ENCODE peak calls at places on chromosomes 11 and 22, in nine cellular contexts. G is kidney epithelial cell; Y is KG1; C is activated T-cell treated with anti-CD3 and anti-CD28 coated beads, Interleukin-2, amount 50 U/mL, for 24 hours; O is COR-L47; R is CD8-positive, alpha-beta T cell; K is MV-4-11; H is heart right ventricle; I is Ammon's horn. N is an unnamed sample.

GRCh38 chr11:96136623-96137313 is 206.2 kb downstream of the MAML2 start:
- DNase-seq in G (no peak), Y (no peak), C (no peak), O (no peak), R (no peak), K (no peak), H (no peak), I (no peak), N (no peak)

GRCh38 chr22:23411739-23412138 is 168.4 kb downstream of the IGLL1 start:
- DNase-seq in G (no peak), Y (no peak), C (no peak), O (no peak), R (no peak), K (no peak), H (no peak), I (no peak), N (no peak)

GRCh38 chr22:31431950-31432349 is 32.5 kb downstream of the DRG1 start:
- DNase-seq in G (no peak), Y (no peak), C (no peak), O (no peak), R (no peak), K (no peak), H (no peak), I (no peak), N (no peak)

GRCh38 chr11:71298016-71298550 is 45.7 kb upstream of the SHANK2 start:
- DNase-seq in G (no peak), Y (no peak), C (no peak), O (no peak), R (no peak), K (no peak), H (no peak), I (no peak), N (no peak)

GRCh38 chr11:38723361-38723760 is 2125.3 kb upstream of the RAG2 start:
- DNase-seq in G (no peak), Y (no peak), C (no peak), O (no peak), R (no peak), K (no peak), H (no peak), I (no peak), N (no peak)

GRCh38 chr11:36098046-36098445 is 154.2 kb downstream of the LDLRAD3 start:
- DNase-seq in G (no peak), Y (no peak), C (no peak), O (no peak), R (no peak), K (no peak), H (no peak), I (no peak), N (peak; percentile 22)

GRCh38 chr11:46006418-46007070 is 84.1 kb downstream of the LARGE2 start:
- DNase-seq in G (peak; percentile 28), Y (peak; percentile 24), C (no peak), O (peak; percentile 78), R (no peak), K (peak; percentile 69), H (peak; percentile 47), I (peak; percentile 88), N (no peak)

GRCh38 chr11:121864660-121865059 is 251.4 kb downstream of the BLID start:
- DNase-seq in G (no peak), Y (no peak), C (no peak), O (no peak), R (no peak), K (peak; percentile 52), H (no peak), I (peak; percentile 30), N (no peak)

GRCh38 chr11:71095294-71095850 is 157.0 kb downstream of the SHANK2 start:
- DNase-seq in G (no peak), Y (no peak), C (no peak), O (no peak), R (no peak), K (peak; percentile 18), H (no peak), I (no peak), N (no peak)

GRCh38 chr22:19178065-19178658 is 374 bp downstream of the SLC25A1 start:
- DNase-seq in G (no peak), Y (no peak), C (no peak), O (peak; percentile 46), R (peak; percentile 46), K (no peak), H (no peak), I (no peak), N (peak; percentile 53)

GRCh38 chr11:111429066-111429506 is 50.0 kb upstream of the POU2AF1 start:
- DNase-seq in G (no peak), Y (peak; percentile 23), C (peak; percentile 65), O (no peak), R (peak; percentile 42), K (peak; percentile 95), H (no peak), I (no peak), N (peak; percentile 26)

GRCh38 chr11:43327987-43328386 is 16.2 kb downstream of the API5 start:
- DNase-seq in G (peak; percentile 65), Y (no peak), C (no peak), O (no peak), R (no peak), K (no peak), H (no peak), I (no peak), N (no peak)

GRCh38 chr22:19085233-19086043 is 36.8 kb downstream of the DGCR2 start:
- DNase-seq in G (no peak), Y (no peak), C (no peak), O (no peak), R (no peak), K (peak; percentile 87), H (no peak), I (no peak), N (no peak)

GRCh38 chr22:43477966-43478365 is 66.2 kb downstream of the MPPED1 start:
- DNase-seq in G (no peak), Y (no peak), C (no peak), O (no peak), R (no peak), K (no peak), H (no peak), I (no peak), N (no peak)

GRCh38 chr11:113577356-113578163 is 102.4 kb upstream of the DRD2 start:
- DNase-seq in G (no peak), Y (no peak), C (no peak), O (peak; percentile 87), R (no peak), K (no peak), H (no peak), I (no peak), N (no peak)

GRCh38 chr22:49081261-49081666 is 746.4 kb downstream of the BRD1 start:
- DNase-seq in G (no peak), Y (no peak), C (no peak), O (no peak), R (no peak), K (no peak), H (no peak), I (no peak), N (no peak)

GRCh38 chr11:84663731-84664130 is 963.4 kb downstream of the DLG2 start:
- DNase-seq in G (no peak), Y (no peak), C (no peak), O (no peak), R (no peak), K (no peak), H (no peak), I (no peak), N (no peak)

GRCh38 chr11:61905801-61906521 is 11.4 kb downstream of the RAB3IL1 start:
- DNase-seq in G (no peak), Y (no peak), C (no peak), O (no peak), R (no peak), K (no peak), H (no peak), I (no peak), N (no peak)

GRCh38 chr22:49967333-49968241 is 7.0 kb downstream of the PIM3 start:
- DNase-seq in G (no peak), Y (no peak), C (peak; percentile 47), O (no peak), R (no peak), K (peak; percentile 75), H (peak; percentile 58), I (peak; percentile 78), N (peak; percentile 49)

GRCh38 chr11:128796275-128796674 is 70.8 kb downstream of the KCNJ1 start:
- DNase-seq in G (no peak), Y (no peak), C (no peak), O (no peak), R (no peak), K (no peak), H (no peak), I (no peak), N (no peak)

GRCh38 chr11:34238966-34239365 is 118.8 kb downstream of the ABTB2 start:
- DNase-seq in G (no peak), Y (no peak), C (no peak), O (no peak), R (no peak), K (no peak), H (no peak), I (no peak), N (no peak)

GRCh38 chr11:57310630-57311086 is 14.1 kb downstream of the TNKS1BP1 start:
- DNase-seq in G (no peak), Y (no peak), C (no peak), O (no peak), R (no peak), K (no peak), H (no peak), I (no peak), N (no peak)

GRCh38 chr11:72721276-72721675 is 30.9 kb downstream of the ARAP1 start:
- DNase-seq in G (no peak), Y (no peak), C (no peak), O (no peak), R (no peak), K (no peak), H (no peak), I (no peak), N (no peak)

GRCh38 chr11:86869966-86870570 is 69.7 kb downstream of the PRSS23 start:
- DNase-seq in G (peak; percentile 7), Y (peak; percentile 5), C (peak; percentile 35), O (peak; percentile 40), R (peak; percentile 40), K (no peak), H (peak; percentile 77), I (peak; percentile 63), N (peak; percentile 49)

GRCh38 chr22:19877626-19878339 is 23.1 kb upstream of the GNB1L start:
- DNase-seq in G (no peak), Y (no peak), C (peak; percentile 15), O (no peak), R (no peak), K (no peak), H (no peak), I (no peak), N (no peak)

GRCh38 chr11:61699737-61700160 is 19.6 kb downstream of the DAGLA start:
- DNase-seq in G (no peak), Y (no peak), C (no peak), O (peak; percentile 93), R (no peak), K (no peak), H (peak; percentile 48), I (peak; percentile 68), N (peak; percentile 64)

GRCh38 chr11:12237381-12237784 is 127.0 kb downstream of the MICAL2 start:
- DNase-seq in G (no peak), Y (no peak), C (no peak), O (no peak), R (no peak), K (no peak), H (no peak), I (no peak), N (no peak)

GRCh38 chr11:60125962-60126585 is 37.6 kb downstream of the MS4A2 start:
- DNase-seq in G (no peak), Y (no peak), C (no peak), O (no peak), R (no peak), K (no peak), H (no peak), I (no peak), N (no peak)

GRCh38 chr11:77320351-77320750 is 18.9 kb upstream of the GDPD4 start:
- DNase-seq in G (no peak), Y (no peak), C (no peak), O (no peak), R (no peak), K (no peak), H (no peak), I (no peak), N (no peak)

GRCh38 chr11:4697583-4697982 is at the start of gene OR51E2:
- DNase-seq in G (no peak), Y (no peak), C (no peak), O (peak; percentile 64), R (no peak), K (no peak), H (no peak), I (no peak), N (no peak)

GRCh38 chr11:57321996-57322880 is 2.5 kb downstream of the TNKS1BP1 start:
- DNase-seq in G (peak; percentile 91), Y (no peak), C (no peak), O (peak; percentile 40), R (no peak), K (no peak), H (peak; percentile 94), I (peak; percentile 83), N (peak; percentile 89)